ENCODE peak calls at places on chromosomes 1 and 21, in eight cellular contexts. H is GF-D8; F is AG09319; W is naive thymus-derived CD8-positive, alpha-beta T cell; X is anterior cingulate cortex; U is HEK293T; Q is activated CD4-positive, alpha-beta T cell treated with anti-CD3 and anti-CD28 coated beads, Interleukin-2, amount 50 U/mL, for 1 hour; Z is fibroblast of pulmonary artery. E is an unnamed sample.

GRCh38 chr1:13829152-13829769 is 129.3 kb downstream of the PRDM2 start:
- DNase-seq in H (no peak), F (no peak), W (no peak), X (no peak), U (no peak), Q (no peak), Z (no peak), E (no peak)

GRCh38 chr1:203124546-203125317 is 2.8 kb upstream of the ADORA1 start:
- DNase-seq in H (no peak), F (no peak), W (no peak), X (no peak), U (no peak), Q (no peak), Z (peak; percentile 28), E (peak; percentile 51)

GRCh38 chr21:29144736-29145353 is 14.4 kb downstream of the MAP3K7CL start:
- DNase-seq in H (no peak), F (no peak), W (no peak), X (no peak), U (no peak), Q (no peak), Z (no peak), E (no peak)

GRCh38 chr21:43778469-43779335 is 2.6 kb upstream of the CSTB start:
- DNase-seq in H (peak; percentile 24), F (no peak), W (no peak), X (no peak), U (no peak), Q (no peak), Z (no peak), E (no peak)

GRCh38 chr1:108016451-108016920 is 51.5 kb upstream of the VAV3 start:
- DNase-seq in H (peak; percentile 74), F (no peak), W (no peak), X (no peak), U (no peak), Q (no peak), Z (peak; percentile 94), E (peak; percentile 96)

GRCh38 chr1:172401907-172402306 is 18.6 kb upstream of the C1orf105 start:
- DNase-seq in H (no peak), F (no peak), W (no peak), X (no peak), U (peak; percentile 11), Q (no peak), Z (no peak), E (no peak)

GRCh38 chr1:72892461-72892860 is 610.1 kb upstream of the NEGR1 start:
- DNase-seq in H (no peak), F (no peak), W (no peak), X (no peak), U (no peak), Q (no peak), Z (peak; percentile 11), E (no peak)

GRCh38 chr1:111515291-111516007 is 12.0 kb upstream of the ADORA3 start:
- DNase-seq in H (peak; percentile 22), F (no peak), W (no peak), X (no peak), U (no peak), Q (no peak), Z (peak; percentile 58), E (peak; percentile 73)

GRCh38 chr1:91807921-91808620 is 77.9 kb downstream of the TGFBR3 start:
- DNase-seq in H (no peak), F (no peak), W (no peak), X (no peak), U (no peak), Q (no peak), Z (no peak), E (no peak)

GRCh38 chr1:22228505-22228911 is 85.6 kb upstream of the WNT4 start:
- DNase-seq in H (no peak), F (no peak), W (no peak), X (no peak), U (no peak), Q (no peak), Z (no peak), E (peak; percentile 55)

GRCh38 chr1:25065246-25066238 is 135.5 kb upstream of the RUNX3 start:
- DNase-seq in H (no peak), F (peak; percentile 2), W (peak; percentile 25), X (no peak), U (no peak), Q (no peak), Z (peak; percentile 3), E (no peak)

GRCh38 chr1:58551741-58552140 is 5.2 kb upstream of the OMA1 start:
- DNase-seq in H (no peak), F (no peak), W (no peak), X (no peak), U (no peak), Q (no peak), Z (no peak), E (no peak)

GRCh38 chr21:46210378-46211136 is 18.0 kb downstream of the LSS start:
- DNase-seq in H (no peak), F (no peak), W (no peak), X (no peak), U (no peak), Q (no peak), Z (no peak), E (no peak)

GRCh38 chr1:218425647-218426342 is 80.7 kb downstream of the TGFB2 start:
- DNase-seq in H (no peak), F (peak; percentile 20), W (no peak), X (no peak), U (no peak), Q (no peak), Z (peak; percentile 81), E (peak; percentile 57)

GRCh38 chr21:43277481-43278351 is 108.9 kb downstream of the CRYAA start:
- DNase-seq in H (no peak), F (no peak), W (no peak), X (no peak), U (no peak), Q (no peak), Z (no peak), E (no peak)

GRCh38 chr1:8516793-8517556 is 199.1 kb downstream of the SLC45A1 start:
- DNase-seq in H (peak; percentile 76), F (no peak), W (peak; percentile 25), X (no peak), U (no peak), Q (no peak), Z (peak; percentile 32), E (no peak)

GRCh38 chr1:226984521-226985238 is 44.6 kb downstream of the COQ8A start:
- DNase-seq in H (no peak), F (no peak), W (no peak), X (no peak), U (no peak), Q (no peak), Z (no peak), E (no peak)

GRCh38 chr1:9865745-9866144 is 42.0 kb upstream of the CLSTN1 start:
- DNase-seq in H (no peak), F (no peak), W (no peak), X (no peak), U (no peak), Q (no peak), Z (no peak), E (no peak)

GRCh38 chr1:244833734-244834595 is 1.5 kb upstream of the COX20 start:
- DNase-seq in H (peak; percentile 68), F (no peak), W (peak; percentile 62), X (peak; percentile 7), U (peak; percentile 65), Q (peak; percentile 48), Z (peak; percentile 77), E (peak; percentile 79)